ENCODE peak calls at places on chromosomes 2 and 18, in eight cellular contexts. P, O, C, X, M, G, R and V are unnamed samples.
A peak's percentile ranks its signal among the peaks of the same experiment; 100 is the strongest.

GRCh38 chr2:240259201-240259923 is 118.9 kb upstream of the OTOS start:
- DNase-seq in R (peak; percentile 78), O (no peak), C (no peak), X (peak; percentile 95), M (no peak), G (no peak), P (no peak), V (no peak)

GRCh38 chr2:215332876-215333600 is 21.2 kb downstream of the ATIC start:
- DNase-seq in G (no peak), M (no peak), C (no peak), O (no peak), P (no peak), R (no peak), X (no peak), V (no peak)

GRCh38 chr18:48036191-48036590 is 105.7 kb upstream of the SMAD2 start:
- DNase-seq in O (no peak), X (no peak), R (peak; percentile 57), M (no peak), C (peak; percentile 25), P (no peak), G (no peak), V (no peak)

GRCh38 chr2:157327621-157328102 is 2.0 kb upstream of the ERMN start:
- DNase-seq in O (peak; percentile 93), X (peak; percentile 74), P (peak; percentile 77), R (peak; percentile 87), C (peak; percentile 89), M (peak; percentile 74), G (peak; percentile 66), V (peak; percentile 83)

GRCh38 chr2:194867328-194867727 is 789.7 kb upstream of the SLC39A10 start:
- DNase-seq in G (no peak), R (no peak), O (no peak), C (no peak), X (no peak), M (peak; percentile 1), P (no peak), V (no peak)

GRCh38 chr2:206423147-206423546 is 20.2 kb upstream of the ADAM23 start:
- DNase-seq in C (no peak), G (peak; percentile 8), O (no peak), P (no peak), X (no peak), M (no peak), R (no peak), V (peak; percentile 29)

GRCh38 chr2:73999881-74000597 is 15.3 kb downstream of the TET3 start:
- DNase-seq in G (no peak), P (no peak), M (peak; percentile 62), X (no peak), O (no peak), R (no peak), C (no peak), V (peak; percentile 27)

GRCh38 chr2:145106293-145106692 is 586.4 kb upstream of the ZEB2 start:
- DNase-seq in G (no peak), M (no peak), X (no peak), P (no peak), O (no peak), C (no peak), R (no peak), V (no peak)

GRCh38 chr2:101696272-101697123 is 1.0 kb upstream of the MAP4K4 start:
- DNase-seq in M (peak; percentile 29), O (no peak), X (no peak), C (peak; percentile 49), G (no peak), R (no peak), P (peak; percentile 65), V (no peak)

GRCh38 chr2:101698419-101699190 is 1.1 kb downstream of the MAP4K4 start:
- DNase-seq in R (no peak), M (peak; percentile 36), C (no peak), G (peak; percentile 24), O (no peak), X (no peak), P (no peak), V (no peak)

GRCh38 chr2:101697124-101697793 is at the start of gene MAP4K4:
- DNase-seq in O (peak; percentile 80), C (peak; percentile 75), R (peak; percentile 92), P (peak; percentile 83), M (peak; percentile 83), X (peak; percentile 89), G (peak; percentile 72), V (peak; percentile 78)

GRCh38 chr2:101699191-101699938 is 1.9 kb downstream of the MAP4K4 start:
- DNase-seq in M (no peak), G (no peak), X (no peak), O (no peak), C (no peak), P (no peak), R (no peak), V (no peak)

DNA sequence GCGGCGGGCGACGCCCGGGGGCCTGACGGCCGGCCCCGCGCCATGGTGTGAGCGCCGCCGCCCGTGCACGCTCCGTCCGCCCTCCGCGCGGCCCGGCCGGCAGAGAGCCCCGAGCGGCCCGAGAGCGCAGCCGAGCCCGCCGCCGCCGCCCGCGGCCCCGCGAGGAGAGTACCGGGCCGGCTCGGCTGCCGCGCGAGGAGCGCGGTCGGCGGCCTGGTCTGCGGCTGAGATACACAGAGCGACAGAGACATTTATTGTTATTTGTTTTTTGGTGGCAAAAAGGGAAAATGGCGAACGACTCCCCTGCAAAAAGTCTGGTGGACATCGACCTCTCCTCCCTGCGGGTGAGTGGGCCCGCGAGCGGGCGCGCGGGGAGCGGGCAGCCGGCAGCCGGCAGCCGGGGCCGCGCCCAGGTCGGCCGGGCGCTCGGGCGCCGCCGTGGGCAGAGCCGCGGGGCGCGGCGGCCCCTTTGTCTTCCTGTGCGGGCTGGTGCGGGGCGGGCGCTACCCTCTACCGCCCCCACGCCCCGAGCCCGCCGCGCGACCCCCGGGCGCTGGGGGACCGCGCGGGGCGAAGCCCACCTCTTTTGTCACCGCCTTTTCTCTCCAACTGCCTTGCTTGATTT is 399 bp downstream of the MAP4K4 start:
- DNase-seq in P (no peak), X (no peak), C (no peak), R (no peak), O (peak; percentile 25), G (no peak), M (no peak), V (no peak)
- TF ChIP-seq CTCF in P (no peak), X (no peak), C (no peak), R (no peak), O (no peak), G (no peak), M (no peak), V (no peak)

GRCh38 chr2:168185583-168186274 is 61.7 kb downstream of the STK39 start:
- DNase-seq in R (no peak), O (no peak), M (no peak), X (no peak), P (no peak), G (no peak), C (no peak), V (no peak)
- H3K27ac ChIP-seq in R (no peak overlapping the region), O (no peak overlapping the region), M (no peak overlapping the region), X (no peak overlapping the region), P (no peak overlapping the region), G (no peak overlapping the region), C (no peak overlapping the region), V (no peak overlapping the region)

GRCh38 chr2:13002948-13003347 is 286.2 kb downstream of the TRIB2 start:
- DNase-seq in R (no peak), X (no peak), M (no peak), O (no peak), P (no peak), G (no peak), C (no peak), V (no peak)

GRCh38 chr2:13000644-13001375 is 284.1 kb downstream of the TRIB2 start:
- DNase-seq in G (no peak), M (no peak), X (peak; percentile 73), O (no peak), C (peak; percentile 32), P (no peak), R (no peak), V (no peak)

GRCh38 chr2:13001408-13001807 is 284.7 kb downstream of the TRIB2 start:
- DNase-seq in O (no peak), M (no peak), R (no peak), P (no peak), G (no peak), X (no peak), C (no peak), V (no peak)

GRCh38 chr2:13002536-13002935 is 285.8 kb downstream of the TRIB2 start:
- DNase-seq in O (no peak), P (no peak), M (no peak), X (no peak), G (no peak), C (no peak), R (no peak), V (no peak)

DNA sequence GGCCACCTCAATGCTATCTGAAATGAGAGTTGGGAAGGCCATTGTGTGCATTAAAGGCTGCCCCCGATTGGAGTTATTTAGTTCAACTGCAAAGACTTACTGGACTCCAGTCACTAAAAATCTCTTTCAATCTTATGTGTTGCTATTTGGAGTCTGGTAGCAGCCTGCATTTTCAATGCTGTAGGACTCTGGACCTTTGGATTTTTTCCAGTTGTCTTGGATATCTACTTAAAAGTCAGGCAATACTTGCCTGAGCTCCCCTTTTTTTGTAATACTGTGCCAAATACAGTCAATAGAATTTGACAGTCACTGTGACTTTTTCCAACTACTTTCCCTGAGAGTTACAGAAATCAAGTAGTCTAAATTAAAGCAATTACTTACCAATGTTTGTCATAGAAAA is 282.0 kb downstream of the TRIB2 start:
- DNase-seq in P (no peak), G (no peak), M (no peak), R (no peak), O (no peak), C (no peak), X (no peak), V (no peak)
- H3K4me3 ChIP-seq in P (no peak overlapping the region), G (no peak overlapping the region), M (no peak overlapping the region), R (no peak overlapping the region), O (no peak overlapping the region), C (no peak overlapping the region), X (no peak overlapping the region), V (no peak overlapping the region)

GRCh38 chr2:55010915-55011314 is 39.3 kb downstream of the RTN4 start:
- DNase-seq in O (no peak), X (no peak), R (no peak), M (peak; percentile 43), C (no peak), G (no peak), P (peak; percentile 37), V (no peak)

GRCh38 chr2:55014962-55015939 is 35.0 kb downstream of the RTN4 start:
- DNase-seq in R (peak; percentile 69), P (peak; percentile 51), X (no peak), C (peak; percentile 59), M (peak; percentile 76), G (peak; percentile 71), O (peak; percentile 33), V (peak; percentile 48)

GRCh38 chr2:55012648-55013484 is 37.4 kb downstream of the RTN4 start:
- DNase-seq in O (no peak), M (no peak), X (no peak), R (no peak), P (no peak), C (no peak), G (no peak), V (no peak)

GRCh38 chr2:55011741-55012574 is 38.3 kb downstream of the RTN4 start:
- DNase-seq in R (no peak), G (no peak), M (no peak), C (no peak), P (no peak), O (no peak), X (no peak), V (no peak)

DNA sequence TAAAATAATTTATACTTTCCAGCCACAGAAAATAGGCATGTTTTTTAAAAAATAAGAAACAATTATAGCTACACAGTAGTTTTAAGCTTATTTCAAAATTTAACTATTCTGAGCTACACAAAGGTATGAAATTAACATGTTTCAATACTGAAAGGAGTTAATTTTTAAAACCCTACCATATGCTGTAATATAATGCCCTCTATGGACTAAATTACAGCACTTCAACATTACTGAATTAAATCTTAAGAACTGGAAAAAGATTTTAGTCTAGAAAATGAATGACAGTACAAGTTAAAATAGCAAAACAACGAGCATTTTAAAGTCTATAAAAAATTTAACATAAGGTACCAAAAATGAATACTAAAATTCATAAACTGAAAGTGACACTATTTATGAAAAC is 36.3 kb downstream of the RTN4 start:
- DNase-seq in R (no peak), C (no peak), P (no peak), G (no peak), O (no peak), X (no peak), M (no peak), V (no peak)
- TF ChIP-seq CTCF in R (no peak), C (no peak), P (no peak), G (peak; percentile 37), O (no peak), X (no peak), M (no peak), V (no peak)